ENCODE peak calls at places on chromosomes 7 and 10, in five cellular contexts. One of them, this sample, is unnamed.

GRCh38 chr7:76281006-76281705 is 21.3 kb upstream of the HSPB1 start:
- DNase-seq in A549: no peak
- DNase-seq in GM12878: no peak
- DNase-seq in K562: peak
- DNase-seq in IMR-90: no peak
- DNase-seq in this sample: no peak

GRCh38 chr10:51170518-51171245 is 96.4 kb downstream of the PRKG1 start:
- DNase-seq in IMR-90: peak
- DNase-seq in A549: no peak
- DNase-seq in GM12878: no peak
- DNase-seq in K562: no peak
- DNase-seq in this sample: no peak

GRCh38 chr10:124827474-124827873 is 25.9 kb downstream of the ABRAXAS2 start:
- DNase-seq in K562: peak
- DNase-seq in GM12878: no peak
- DNase-seq in A549: peak
- DNase-seq in IMR-90: peak
- DNase-seq in this sample: peak

GRCh38 chr7:144388950-144389349 is 14.5 kb downstream of the NOBOX start:
- DNase-seq in GM12878: no peak
- DNase-seq in A549: no peak
- DNase-seq in K562: no peak
- DNase-seq in IMR-90: no peak
- DNase-seq in this sample: no peak

GRCh38 chr7:142412551-142413193 is 154.8 kb upstream of the PRSS58 start:
- DNase-seq in IMR-90: peak
- DNase-seq in GM12878: no peak
- DNase-seq in A549: peak
- DNase-seq in K562: peak
- DNase-seq in this sample: peak

GRCh38 chr10:126500185-126500584 is 111.9 kb upstream of the ADAM12 start:
- DNase-seq in IMR-90: no peak
- DNase-seq in K562: no peak
- DNase-seq in GM12878: no peak
- DNase-seq in A549: no peak
- DNase-seq in this sample: peak

GRCh38 chr10:67779455-67780205 is 58.4 kb downstream of the DNAJC12 start:
- DNase-seq in GM12878: no peak
- DNase-seq in A549: peak
- DNase-seq in K562: peak
- DNase-seq in IMR-90: peak
- DNase-seq in this sample: peak

GRCh38 chr7:121608785-121609184 is 212.7 kb upstream of the FAM3C start:
- DNase-seq in GM12878: no peak
- DNase-seq in A549: no peak
- DNase-seq in IMR-90: no peak
- DNase-seq in K562: no peak
- DNase-seq in this sample: no peak

GRCh38 chr7:82598958-82599357 is 155.4 kb upstream of the CACNA2D1 start:
- DNase-seq in A549: no peak
- DNase-seq in IMR-90: peak
- DNase-seq in K562: no peak
- DNase-seq in GM12878: no peak
- DNase-seq in this sample: no peak

GRCh38 chr10:239109-239508 is 103.9 kb downstream of the ZMYND11 start:
- DNase-seq in K562: no peak
- DNase-seq in GM12878: no peak
- DNase-seq in IMR-90: peak
- DNase-seq in A549: peak
- DNase-seq in this sample: no peak

GRCh38 chr7:20798081-20798693 is 11.5 kb upstream of the SP8 start:
- DNase-seq in A549: peak
- DNase-seq in K562: peak
- DNase-seq in IMR-90: no peak
- DNase-seq in GM12878: no peak
- DNase-seq in this sample: peak

GRCh38 chr10:112471878-112472487 is 25.0 kb downstream of the VTI1A start:
- DNase-seq in K562: peak
- DNase-seq in IMR-90: peak
- DNase-seq in A549: peak
- DNase-seq in GM12878: peak
- DNase-seq in this sample: peak

GRCh38 chr10:78815702-78816334 is 252.9 kb upstream of the ZMIZ1 start:
- DNase-seq in IMR-90: no peak
- DNase-seq in K562: no peak
- DNase-seq in GM12878: no peak
- DNase-seq in A549: peak
- DNase-seq in this sample: no peak

DNA sequence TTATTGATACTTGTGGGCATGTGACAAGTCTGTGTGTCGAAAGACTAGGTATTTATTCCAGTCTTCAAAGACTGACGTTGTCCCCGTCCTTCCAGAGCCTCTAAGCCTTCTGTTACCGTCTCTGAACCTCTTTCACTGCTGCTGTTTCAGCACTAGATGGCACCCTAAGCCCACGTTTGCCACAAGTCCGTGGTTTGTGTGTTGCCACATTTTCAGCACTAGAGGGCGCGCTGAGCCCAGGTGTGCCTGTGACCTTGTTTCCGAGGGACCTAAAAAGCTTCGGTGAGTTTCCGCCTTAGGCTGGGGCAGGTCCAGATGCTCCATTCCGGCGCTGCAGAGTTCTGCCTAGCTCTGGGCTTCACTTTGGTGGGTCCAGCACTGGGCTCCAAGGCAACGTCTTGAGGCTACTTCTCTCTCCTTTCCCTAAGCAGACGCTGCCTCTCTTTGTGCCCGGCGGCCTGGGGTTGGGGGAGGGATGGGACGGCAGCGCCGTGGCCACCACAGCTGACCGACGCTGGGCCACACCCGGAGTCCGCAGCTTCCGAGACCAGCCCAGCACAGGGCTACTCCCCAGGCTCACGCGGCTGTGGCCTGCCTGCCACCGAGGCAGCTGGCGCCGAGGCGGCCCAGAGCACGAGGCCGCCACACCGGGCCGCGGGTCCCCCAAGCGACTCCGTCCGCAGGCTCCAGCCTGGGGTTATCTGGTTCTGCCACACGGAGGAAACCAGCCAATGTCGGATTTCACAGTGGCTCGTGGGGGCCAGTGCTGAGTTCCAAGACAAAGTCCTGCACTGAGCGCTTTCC is 520.2 kb downstream of the REEP3 start:
- DNase-seq in A549: peak
- DNase-seq in IMR-90: peak
- DNase-seq in GM12878: peak
- DNase-seq in K562: peak
- DNase-seq in this sample: peak
- TF ChIP-seq BHLHE40 in A549: no peak
- TF ChIP-seq BHLHE40 in IMR-90: no peak
- TF ChIP-seq BHLHE40 in GM12878: peak
- TF ChIP-seq BHLHE40 in K562: peak
- TF ChIP-seq BHLHE40 in this sample: no peak

GRCh38 chr10:14723052-14723689 is 51.5 kb downstream of the FAM107B start:
- DNase-seq in GM12878: no peak
- DNase-seq in A549: no peak
- DNase-seq in K562: no peak
- DNase-seq in IMR-90: no peak
- DNase-seq in this sample: no peak
- TF ChIP-seq BHLHE40 in GM12878: no peak
- TF ChIP-seq BHLHE40 in A549: no peak
- TF ChIP-seq BHLHE40 in K562: no peak
- TF ChIP-seq BHLHE40 in IMR-90: no peak
- TF ChIP-seq BHLHE40 in this sample: no peak

GRCh38 chr7:8500286-8500685 is 66.9 kb downstream of the NXPH1 start:
- DNase-seq in A549: no peak
- DNase-seq in K562: no peak
- DNase-seq in GM12878: no peak
- DNase-seq in IMR-90: no peak
- DNase-seq in this sample: no peak
- TF ChIP-seq BHLHE40 in A549: no peak
- TF ChIP-seq BHLHE40 in K562: no peak
- TF ChIP-seq BHLHE40 in GM12878: no peak
- TF ChIP-seq BHLHE40 in IMR-90: no peak
- TF ChIP-seq BHLHE40 in this sample: no peak

GRCh38 chr7:44320794-44321371 is 4.5 kb downstream of the CAMK2B start:
- DNase-seq in IMR-90: no peak
- DNase-seq in A549: no peak
- DNase-seq in GM12878: no peak
- DNase-seq in K562: no peak
- DNase-seq in this sample: no peak

GRCh38 chr7:44318296-44318695 is 7.1 kb downstream of the CAMK2B start:
- DNase-seq in A549: no peak
- DNase-seq in GM12878: no peak
- DNase-seq in K562: no peak
- DNase-seq in IMR-90: no peak
- DNase-seq in this sample: no peak

GRCh38 chr7:44322631-44323363 is 2.6 kb downstream of the CAMK2B start:
- DNase-seq in K562: no peak
- DNase-seq in GM12878: no peak
- DNase-seq in IMR-90: no peak
- DNase-seq in A549: no peak
- DNase-seq in this sample: no peak

GRCh38 chr7:44321796-44322195 is 3.6 kb downstream of the CAMK2B start:
- DNase-seq in GM12878: no peak
- DNase-seq in A549: no peak
- DNase-seq in K562: no peak
- DNase-seq in IMR-90: no peak
- DNase-seq in this sample: no peak

GRCh38 chr7:44320141-44320540 is 5.3 kb downstream of the CAMK2B start:
- DNase-seq in IMR-90: peak
- DNase-seq in A549: no peak
- DNase-seq in GM12878: no peak
- DNase-seq in K562: no peak
- DNase-seq in this sample: no peak
- TF ChIP-seq BHLHE40 in IMR-90: no peak
- TF ChIP-seq BHLHE40 in A549: no peak
- TF ChIP-seq BHLHE40 in GM12878: no peak
- TF ChIP-seq BHLHE40 in K562: no peak
- TF ChIP-seq BHLHE40 in this sample: no peak

GRCh38 chr7:3641556-3641955 is 340.5 kb downstream of the SDK1 start:
- DNase-seq in GM12878: no peak
- DNase-seq in K562: no peak
- DNase-seq in IMR-90: no peak
- DNase-seq in A549: no peak
- DNase-seq in this sample: no peak
- TF ChIP-seq BHLHE40 in GM12878: no peak
- TF ChIP-seq BHLHE40 in K562: no peak
- TF ChIP-seq BHLHE40 in IMR-90: no peak
- TF ChIP-seq BHLHE40 in A549: no peak
- TF ChIP-seq BHLHE40 in this sample: no peak

DNA sequence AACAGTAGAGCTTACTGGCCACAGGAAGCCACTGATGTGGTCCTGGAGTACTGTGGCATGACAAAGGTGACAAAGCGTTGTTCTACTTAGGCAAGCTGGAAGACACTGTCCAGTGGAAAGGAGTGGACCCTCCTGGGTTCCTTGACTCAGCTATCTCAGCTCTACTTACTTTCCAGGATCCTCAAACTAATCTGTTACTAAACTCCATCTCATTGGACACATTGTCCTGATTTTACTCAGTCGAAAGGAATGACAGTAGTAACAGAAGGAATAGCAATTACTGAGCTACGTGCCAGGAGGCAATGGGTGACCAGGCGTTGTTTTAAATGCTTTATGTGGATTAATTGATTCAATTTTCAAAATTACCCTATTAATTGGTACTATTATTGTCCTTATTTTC is 41.6 kb downstream of the ABLIM1 start:
- DNase-seq in GM12878: no peak
- DNase-seq in K562: no peak
- DNase-seq in A549: no peak
- DNase-seq in IMR-90: peak
- DNase-seq in this sample: no peak
- TF ChIP-seq BHLHE40 in GM12878: no peak
- TF ChIP-seq BHLHE40 in K562: no peak
- TF ChIP-seq BHLHE40 in A549: no peak
- TF ChIP-seq BHLHE40 in IMR-90: no peak
- TF ChIP-seq BHLHE40 in this sample: no peak

DNA sequence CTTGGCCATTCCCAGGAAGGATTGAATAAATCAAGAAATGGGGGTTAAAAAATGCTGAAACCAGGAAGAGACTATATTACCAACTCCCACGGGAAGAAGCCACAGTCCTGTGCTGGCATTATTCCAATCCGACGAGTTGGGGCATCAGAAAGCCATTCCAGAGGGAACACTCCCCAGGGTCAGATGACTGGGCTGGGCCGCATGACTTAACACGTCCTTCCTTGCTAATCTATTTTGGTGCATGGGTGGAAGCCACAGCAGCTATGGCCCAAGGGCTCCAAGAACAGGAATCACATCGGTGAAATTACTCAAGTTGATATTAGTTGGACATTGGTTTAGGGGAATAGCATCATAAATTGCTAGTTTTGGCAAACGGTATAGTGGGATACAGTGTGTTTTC is 592.9 kb upstream of the NRP1 start:
- DNase-seq in GM12878: no peak
- DNase-seq in A549: no peak
- DNase-seq in IMR-90: no peak
- DNase-seq in K562: no peak
- DNase-seq in this sample: no peak
- TF ChIP-seq BHLHE40 in GM12878: no peak
- TF ChIP-seq BHLHE40 in A549: no peak
- TF ChIP-seq BHLHE40 in IMR-90: no peak
- TF ChIP-seq BHLHE40 in K562: no peak
- TF ChIP-seq BHLHE40 in this sample: no peak

GRCh38 chr10:55062349-55062748 is 261.3 kb upstream of the PCDH15 start:
- DNase-seq in A549: no peak
- DNase-seq in GM12878: no peak
- DNase-seq in IMR-90: no peak
- DNase-seq in K562: no peak
- DNase-seq in this sample: no peak
- TF ChIP-seq BHLHE40 in A549: no peak
- TF ChIP-seq BHLHE40 in GM12878: no peak
- TF ChIP-seq BHLHE40 in IMR-90: no peak
- TF ChIP-seq BHLHE40 in K562: no peak
- TF ChIP-seq BHLHE40 in this sample: no peak

GRCh38 chr7:30893357-30893756 is 18.3 kb upstream of the AQP1 start:
- DNase-seq in K562: no peak
- DNase-seq in A549: no peak
- DNase-seq in GM12878: no peak
- DNase-seq in IMR-90: peak
- DNase-seq in this sample: peak
- TF ChIP-seq BHLHE40 in K562: no peak
- TF ChIP-seq BHLHE40 in A549: no peak
- TF ChIP-seq BHLHE40 in GM12878: no peak
- TF ChIP-seq BHLHE40 in IMR-90: no peak
- TF ChIP-seq BHLHE40 in this sample: no peak

DNA sequence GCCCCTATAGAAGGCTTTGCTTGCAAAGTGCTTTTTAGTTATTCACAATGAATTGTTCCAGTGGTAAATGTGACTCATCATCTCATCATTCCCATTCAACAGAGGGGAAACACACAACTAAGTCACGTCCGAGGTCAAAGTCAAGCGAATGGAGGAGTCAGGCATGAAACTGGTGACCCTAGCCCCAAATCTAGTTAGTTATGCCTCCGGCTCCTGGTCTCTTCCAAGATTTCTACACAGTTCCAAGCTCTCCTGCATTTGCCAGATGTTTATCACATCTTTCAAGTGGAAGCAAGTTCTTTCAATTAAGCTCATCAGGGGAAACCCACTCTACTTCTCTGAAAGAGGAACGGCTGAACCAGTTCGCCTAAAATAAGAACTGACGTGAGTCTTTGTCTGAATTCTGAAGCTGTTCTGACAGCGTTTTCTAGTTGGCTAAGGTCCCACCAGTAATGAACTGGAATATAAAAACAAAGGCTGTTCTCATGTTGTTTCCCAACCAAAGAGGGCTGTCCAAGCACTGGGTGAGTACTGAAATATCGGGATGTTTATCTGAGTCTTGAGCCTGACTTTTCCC is 140.9 kb upstream of the NRBF2 start:
- DNase-seq in IMR-90: peak
- DNase-seq in K562: no peak
- DNase-seq in A549: no peak
- DNase-seq in GM12878: peak
- DNase-seq in this sample: no peak
- TF ChIP-seq BHLHE40 in IMR-90: no peak
- TF ChIP-seq BHLHE40 in K562: no peak
- TF ChIP-seq BHLHE40 in A549: no peak
- TF ChIP-seq BHLHE40 in GM12878: no peak
- TF ChIP-seq BHLHE40 in this sample: no peak

This sample was measured in HEK293T.